ENCODE peak calls at places on chromosomes 1 and 21, in ten cellular contexts. One of them, this sample, is unnamed.

GRCh38 chr1:76093931-76094330 is 19.4 kb downstream of the ST6GALNAC3 start:
- DNase-seq in astrocyte of the spinal cord: no peak
- DNase-seq in fibroblast of villous mesenchyme: no peak
- DNase-seq in mesothelial cell of epicardium: no peak
- DNase-seq in AG04450: no peak
- DNase-seq in brain microvascular endothelial cell: no peak
- DNase-seq in uterus: no peak
- DNase-seq in choroid plexus epithelial cell: no peak
- DNase-seq in tibial nerve: no peak
- DNase-seq in NCI-H774: no peak
- DNase-seq in this sample: no peak

GRCh38 chr1:219304227-219305226 is 130.8 kb downstream of the LYPLAL1 start:
- DNase-seq in uterus: no peak
- DNase-seq in NCI-H774: no peak
- DNase-seq in astrocyte of the spinal cord: peak
- DNase-seq in tibial nerve: no peak
- DNase-seq in brain microvascular endothelial cell: peak
- DNase-seq in choroid plexus epithelial cell: no peak
- DNase-seq in AG04450: no peak
- DNase-seq in fibroblast of villous mesenchyme: no peak
- DNase-seq in mesothelial cell of epicardium: no peak
- DNase-seq in this sample: no peak

GRCh38 chr1:47753808-47754207 is 243.4 kb downstream of the TRABD2B start:
- DNase-seq in tibial nerve: no peak
- DNase-seq in choroid plexus epithelial cell: no peak
- DNase-seq in fibroblast of villous mesenchyme: no peak
- DNase-seq in astrocyte of the spinal cord: no peak
- DNase-seq in mesothelial cell of epicardium: no peak
- DNase-seq in brain microvascular endothelial cell: no peak
- DNase-seq in NCI-H774: no peak
- DNase-seq in AG04450: no peak
- DNase-seq in uterus: no peak
- DNase-seq in this sample: no peak

GRCh38 chr1:59105548-59106507 is 191.1 kb upstream of the FGGY start:
- DNase-seq in mesothelial cell of epicardium: no peak
- DNase-seq in fibroblast of villous mesenchyme: peak
- DNase-seq in brain microvascular endothelial cell: no peak
- DNase-seq in astrocyte of the spinal cord: no peak
- DNase-seq in choroid plexus epithelial cell: no peak
- DNase-seq in NCI-H774: peak
- DNase-seq in AG04450: no peak
- DNase-seq in uterus: peak
- DNase-seq in tibial nerve: no peak
- DNase-seq in this sample: no peak

GRCh38 chr1:44672254-44672955 is 1.9 kb downstream of the TMEM53 start:
- DNase-seq in choroid plexus epithelial cell: peak
- DNase-seq in mesothelial cell of epicardium: no peak
- DNase-seq in uterus: no peak
- DNase-seq in tibial nerve: no peak
- DNase-seq in brain microvascular endothelial cell: peak
- DNase-seq in fibroblast of villous mesenchyme: peak
- DNase-seq in NCI-H774: no peak
- DNase-seq in AG04450: no peak
- DNase-seq in astrocyte of the spinal cord: peak
- DNase-seq in this sample: peak

GRCh38 chr1:92940541-92940940 is 20.7 kb downstream of the DIPK1A start:
- DNase-seq in brain microvascular endothelial cell: no peak
- DNase-seq in astrocyte of the spinal cord: peak
- DNase-seq in NCI-H774: no peak
- DNase-seq in tibial nerve: no peak
- DNase-seq in mesothelial cell of epicardium: no peak
- DNase-seq in fibroblast of villous mesenchyme: peak
- DNase-seq in uterus: no peak
- DNase-seq in choroid plexus epithelial cell: peak
- DNase-seq in AG04450: no peak
- DNase-seq in this sample: no peak

GRCh38 chr1:71093938-71094337 is 13.1 kb upstream of the ZRANB2 start:
- DNase-seq in mesothelial cell of epicardium: no peak
- DNase-seq in choroid plexus epithelial cell: peak
- DNase-seq in AG04450: no peak
- DNase-seq in brain microvascular endothelial cell: no peak
- DNase-seq in tibial nerve: no peak
- DNase-seq in NCI-H774: no peak
- DNase-seq in astrocyte of the spinal cord: peak
- DNase-seq in uterus: no peak
- DNase-seq in fibroblast of villous mesenchyme: peak
- DNase-seq in this sample: no peak

GRCh38 chr1:34164510-34165381 is at the start of gene CSMD2:
- DNase-seq in fibroblast of villous mesenchyme: peak
- DNase-seq in brain microvascular endothelial cell: peak
- DNase-seq in astrocyte of the spinal cord: peak
- DNase-seq in NCI-H774: peak
- DNase-seq in uterus: no peak
- DNase-seq in tibial nerve: no peak
- DNase-seq in choroid plexus epithelial cell: peak
- DNase-seq in AG04450: peak
- DNase-seq in mesothelial cell of epicardium: peak
- DNase-seq in this sample: no peak

GRCh38 chr1:172540635-172541034 is 7.7 kb downstream of the SUCO start:
- DNase-seq in fibroblast of villous mesenchyme: no peak
- DNase-seq in AG04450: no peak
- DNase-seq in tibial nerve: no peak
- DNase-seq in choroid plexus epithelial cell: no peak
- DNase-seq in uterus: no peak
- DNase-seq in astrocyte of the spinal cord: no peak
- DNase-seq in brain microvascular endothelial cell: no peak
- DNase-seq in mesothelial cell of epicardium: no peak
- DNase-seq in NCI-H774: no peak
- DNase-seq in this sample: no peak

GRCh38 chr21:29825936-29826335 is 113.9 kb downstream of the GRIK1 start:
- DNase-seq in uterus: no peak
- DNase-seq in NCI-H774: no peak
- DNase-seq in brain microvascular endothelial cell: no peak
- DNase-seq in astrocyte of the spinal cord: no peak
- DNase-seq in fibroblast of villous mesenchyme: no peak
- DNase-seq in tibial nerve: no peak
- DNase-seq in choroid plexus epithelial cell: no peak
- DNase-seq in mesothelial cell of epicardium: no peak
- DNase-seq in AG04450: no peak
- DNase-seq in this sample: no peak

GRCh38 chr1:208257326-208257725 is 13.1 kb upstream of the PLXNA2 start:
- DNase-seq in AG04450: no peak
- DNase-seq in mesothelial cell of epicardium: no peak
- DNase-seq in choroid plexus epithelial cell: no peak
- DNase-seq in fibroblast of villous mesenchyme: no peak
- DNase-seq in astrocyte of the spinal cord: no peak
- DNase-seq in brain microvascular endothelial cell: no peak
- DNase-seq in NCI-H774: no peak
- DNase-seq in uterus: no peak
- DNase-seq in tibial nerve: no peak
- DNase-seq in this sample: no peak

GRCh38 chr1:65264197-65264929 is 45.0 kb upstream of the DNAJC6 start:
- DNase-seq in brain microvascular endothelial cell: peak
- DNase-seq in AG04450: no peak
- DNase-seq in mesothelial cell of epicardium: peak
- DNase-seq in tibial nerve: peak
- DNase-seq in fibroblast of villous mesenchyme: peak
- DNase-seq in astrocyte of the spinal cord: peak
- DNase-seq in NCI-H774: no peak
- DNase-seq in choroid plexus epithelial cell: peak
- DNase-seq in uterus: no peak
- DNase-seq in this sample: no peak

GRCh38 chr1:182493063-182493462 is 43.1 kb downstream of the RGSL1 start:
- DNase-seq in fibroblast of villous mesenchyme: no peak
- DNase-seq in brain microvascular endothelial cell: no peak
- DNase-seq in choroid plexus epithelial cell: no peak
- DNase-seq in mesothelial cell of epicardium: no peak
- DNase-seq in AG04450: no peak
- DNase-seq in uterus: no peak
- DNase-seq in tibial nerve: no peak
- DNase-seq in NCI-H774: no peak
- DNase-seq in astrocyte of the spinal cord: no peak
- DNase-seq in this sample: no peak

GRCh38 chr21:29302340-29302991 is 3.7 kb downstream of the BACH1 start:
- DNase-seq in choroid plexus epithelial cell: peak
- DNase-seq in AG04450: no peak
- DNase-seq in NCI-H774: no peak
- DNase-seq in astrocyte of the spinal cord: no peak
- DNase-seq in uterus: no peak
- DNase-seq in brain microvascular endothelial cell: no peak
- DNase-seq in mesothelial cell of epicardium: no peak
- DNase-seq in tibial nerve: no peak
- DNase-seq in fibroblast of villous mesenchyme: peak
- DNase-seq in this sample: no peak

GRCh38 chr1:19010995-19011696 is 54.7 kb upstream of the IFFO2 start:
- DNase-seq in astrocyte of the spinal cord: peak
- DNase-seq in uterus: peak
- DNase-seq in brain microvascular endothelial cell: peak
- DNase-seq in fibroblast of villous mesenchyme: peak
- DNase-seq in AG04450: peak
- DNase-seq in tibial nerve: peak
- DNase-seq in NCI-H774: no peak
- DNase-seq in choroid plexus epithelial cell: peak
- DNase-seq in mesothelial cell of epicardium: peak
- DNase-seq in this sample: no peak

This sample was measured in spleen.